ENCODE peak calls at places on chromosomes 6 and 20, in four cellular contexts. U is kidney, I is brain microvascular endothelial cell, F is MM.1S. C is an unnamed sample.

GRCh38 chr20:10745790-10746189 is 72.0 kb upstream of the JAG1 start:
- DNase-seq in U (no peak), I (no peak), F (no peak), C (no peak)

GRCh38 chr6:97841763-97842162 is 558.7 kb upstream of the MMS22L start:
- DNase-seq in U (no peak), I (no peak), F (no peak), C (peak)

GRCh38 chr20:47992021-47992467 is 206.8 kb upstream of the SULF2 start:
- DNase-seq in U (no peak), I (no peak), F (no peak), C (no peak)

GRCh38 chr6:8462169-8462568 is 26.8 kb upstream of the SLC35B3 start:
- DNase-seq in U (no peak), I (no peak), F (no peak), C (no peak)

GRCh38 chr6:35534396-35535170 is 21.9 kb upstream of the TULP1 start:
- DNase-seq in U (peak), I (no peak), F (no peak), C (no peak)

GRCh38 chr20:41510847-41511453 is 107.2 kb downstream of the CHD6 start:
- DNase-seq in U (no peak), I (no peak), F (no peak), C (no peak)

GRCh38 chr6:583639-584038 is 73.3 kb downstream of the HUS1B start:
- DNase-seq in U (no peak), I (no peak), F (no peak), C (no peak)

GRCh38 chr6:166515072-166515810 is 71.2 kb downstream of the RAMACL start:
- DNase-seq in U (no peak), I (peak), F (no peak), C (peak)

GRCh38 chr6:157019115-157019628 is 242.0 kb downstream of the ARID1B start:
- DNase-seq in U (no peak), I (no peak), F (peak), C (no peak)

GRCh38 chr6:106519460-106520394 is 109.6 kb downstream of the RTN4IP1 start:
- DNase-seq in U (peak), I (peak), F (no peak), C (peak)
- H3K4me3 ChIP-seq in U (no peak), I (peak), F (no peak), C (peak)

GRCh38 chr20:2165871-2166270 is 64.2 kb downstream of the STK35 start:
- DNase-seq in U (no peak), I (no peak), F (no peak), C (no peak)
- H3K4me3 ChIP-seq in U (no peak), I (no peak), F (no peak), C (no peak)

DNA sequence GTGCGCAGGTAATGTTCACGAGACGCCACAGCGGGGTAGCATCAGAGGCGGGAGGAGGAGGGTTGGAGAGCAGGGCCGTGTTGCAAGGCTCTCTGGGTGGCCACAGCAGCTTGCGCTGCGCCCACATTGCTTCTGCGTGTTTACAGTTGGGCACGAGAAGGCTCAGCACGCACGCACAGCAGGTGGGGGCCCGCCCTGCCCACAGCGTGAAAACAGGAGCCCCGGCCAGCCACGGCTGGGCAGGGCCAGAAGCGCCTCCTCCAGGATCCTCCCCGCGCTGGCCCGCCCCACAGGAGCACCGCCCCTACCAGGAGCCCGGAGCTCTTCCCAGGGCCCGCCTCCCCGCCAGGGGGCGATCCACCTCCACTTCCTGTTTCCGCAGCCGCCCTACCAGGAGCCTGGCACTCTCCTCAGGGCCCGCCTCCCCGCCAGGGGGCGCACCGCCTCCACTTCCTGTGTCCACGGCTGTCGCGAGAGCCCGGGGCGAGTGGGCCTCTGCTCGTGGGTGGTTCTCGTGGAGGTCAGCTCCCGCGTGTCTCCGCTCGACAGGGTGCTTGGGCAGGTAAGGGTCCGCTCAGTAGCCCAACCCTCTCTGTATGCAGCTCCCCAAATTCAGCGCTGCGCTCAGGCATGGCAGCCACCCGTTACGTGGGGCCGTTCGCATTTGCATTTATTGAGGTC is at the start of gene FAM50B:
- DNase-seq in U (peak), I (peak), F (peak), C (peak)
- H3K4me3 ChIP-seq in U (peak), I (peak), F (peak), C (peak)

DNA sequence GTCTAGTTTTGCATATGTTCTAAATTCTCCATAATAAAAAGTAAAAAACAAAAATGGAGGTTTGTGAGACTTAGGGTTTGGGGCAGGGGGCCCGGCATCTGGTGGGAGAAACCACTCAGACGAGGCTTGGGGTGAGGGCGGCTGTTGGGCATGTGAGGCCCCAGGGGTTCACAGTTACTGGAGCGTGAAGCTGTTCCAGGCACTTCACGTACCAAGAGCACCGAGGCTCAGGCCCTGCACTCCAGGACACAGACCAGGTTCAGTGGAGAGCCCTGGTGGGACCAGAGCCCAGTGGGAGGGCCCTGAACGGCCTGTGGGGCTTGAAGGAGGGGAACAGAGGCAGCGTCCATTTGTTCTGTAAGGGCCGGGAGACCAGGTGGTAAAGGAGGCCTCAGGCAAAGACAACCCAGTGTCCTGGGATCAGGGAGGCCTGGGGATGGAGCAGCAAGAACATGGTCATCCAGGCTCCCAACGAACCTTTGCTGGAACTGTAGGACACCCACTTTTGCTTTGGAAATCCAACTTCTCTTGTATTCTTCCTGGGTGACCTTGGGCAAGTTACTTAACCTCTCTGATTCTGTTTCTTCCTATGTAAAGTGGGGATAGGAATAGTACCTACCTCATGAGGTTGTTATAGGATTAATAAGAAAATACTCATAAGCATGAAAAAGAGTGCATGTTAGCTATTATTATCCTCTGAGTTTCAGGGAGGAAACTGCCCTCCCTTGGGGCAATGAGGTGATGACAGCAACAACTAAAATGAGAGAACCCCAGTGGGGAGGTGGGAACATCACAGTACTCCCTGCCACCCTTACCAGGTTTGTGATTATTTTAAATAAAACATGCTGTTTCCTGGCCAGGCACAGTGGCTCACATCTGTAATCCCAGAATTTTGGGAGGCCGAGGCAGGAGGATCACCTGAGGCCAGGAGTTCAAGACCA is 1.1 kb upstream of the FGD2 start:
- DNase-seq in U (no peak), I (no peak), F (no peak), C (no peak)
- H3K4me3 ChIP-seq in U (no peak), I (no peak), F (no peak), C (no peak)

GRCh38 chr6:12361042-12361765 is 71.0 kb downstream of the EDN1 start:
- DNase-seq in U (no peak), I (no peak), F (no peak), C (no peak)
- H3K4me3 ChIP-seq in U (no peak), I (no peak), F (no peak), C (no peak)

DNA sequence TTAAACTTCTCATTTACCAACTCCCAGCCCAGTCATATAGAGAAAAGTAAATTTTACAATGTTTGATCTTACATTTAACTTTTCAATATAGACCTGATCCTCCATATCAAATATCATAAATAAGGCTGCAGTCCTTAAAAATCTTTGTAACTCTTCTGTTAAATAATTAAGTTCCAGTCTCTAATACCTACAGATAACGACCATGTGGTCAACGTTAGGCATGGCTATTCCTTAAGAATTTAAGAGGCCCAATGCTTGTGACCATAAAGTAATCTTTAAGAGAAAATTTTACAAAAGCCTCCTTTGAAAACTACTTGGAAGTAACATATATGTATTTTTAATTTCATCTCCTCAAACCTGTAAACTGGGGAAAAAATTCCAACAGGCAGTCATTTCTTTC is 1.6 kb downstream of the FBXO5 start:
- DNase-seq in U (no peak), I (no peak), F (no peak), C (no peak)
- H3K4me3 ChIP-seq in U (no peak), I (peak), F (peak), C (peak)

DNA sequence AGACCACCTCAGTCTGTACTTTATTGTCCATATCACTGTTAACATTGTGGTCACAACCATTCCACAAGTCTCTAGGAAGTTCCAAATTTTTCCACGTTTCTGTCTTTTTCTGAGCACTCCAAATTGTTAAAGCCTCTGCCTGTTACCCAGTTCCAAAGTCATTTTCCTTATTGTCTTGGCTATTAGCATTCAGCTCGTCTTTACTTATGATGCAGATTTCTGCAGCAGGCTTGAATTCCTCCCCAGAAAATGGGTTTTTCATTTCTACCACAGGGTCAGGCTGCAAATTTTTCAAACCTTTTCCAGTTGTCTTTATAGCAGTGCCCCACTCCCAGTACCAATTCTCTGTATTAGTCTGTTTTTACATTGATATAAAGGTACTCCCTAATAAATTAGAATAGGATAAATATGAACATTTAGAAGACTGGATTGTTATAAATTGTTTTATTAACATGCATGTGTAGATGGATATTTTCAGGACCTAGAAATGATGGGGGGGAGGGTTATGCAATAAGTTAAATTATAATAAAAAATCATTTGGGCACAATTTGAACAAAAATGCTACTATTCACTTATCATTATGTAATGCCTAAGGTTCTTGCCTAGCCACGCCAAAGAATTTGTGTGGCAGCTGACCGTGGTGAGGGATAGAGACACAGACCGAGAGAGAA is 595.3 kb upstream of the ADGRB3 start:
- DNase-seq in U (no peak), I (no peak), F (no peak), C (no peak)
- H3K4me3 ChIP-seq in U (peak), I (peak), F (no peak), C (no peak)

GRCh38 chr6:29723666-29724588 is 693 bp downstream of the HLA-F start:
- DNase-seq in U (peak), I (no peak), F (peak), C (no peak)

GRCh38 chr6:29726795-29727194 is 3.6 kb downstream of the HLA-F start:
- DNase-seq in U (no peak), I (no peak), F (no peak), C (no peak)

GRCh38 chr6:29725981-29726380 is 2.7 kb downstream of the HLA-F start:
- DNase-seq in U (no peak), I (no peak), F (no peak), C (no peak)

GRCh38 chr6:29722773-29723665 is at the start of gene HLA-F:
- DNase-seq in U (peak), I (peak), F (peak), C (peak)

DNA sequence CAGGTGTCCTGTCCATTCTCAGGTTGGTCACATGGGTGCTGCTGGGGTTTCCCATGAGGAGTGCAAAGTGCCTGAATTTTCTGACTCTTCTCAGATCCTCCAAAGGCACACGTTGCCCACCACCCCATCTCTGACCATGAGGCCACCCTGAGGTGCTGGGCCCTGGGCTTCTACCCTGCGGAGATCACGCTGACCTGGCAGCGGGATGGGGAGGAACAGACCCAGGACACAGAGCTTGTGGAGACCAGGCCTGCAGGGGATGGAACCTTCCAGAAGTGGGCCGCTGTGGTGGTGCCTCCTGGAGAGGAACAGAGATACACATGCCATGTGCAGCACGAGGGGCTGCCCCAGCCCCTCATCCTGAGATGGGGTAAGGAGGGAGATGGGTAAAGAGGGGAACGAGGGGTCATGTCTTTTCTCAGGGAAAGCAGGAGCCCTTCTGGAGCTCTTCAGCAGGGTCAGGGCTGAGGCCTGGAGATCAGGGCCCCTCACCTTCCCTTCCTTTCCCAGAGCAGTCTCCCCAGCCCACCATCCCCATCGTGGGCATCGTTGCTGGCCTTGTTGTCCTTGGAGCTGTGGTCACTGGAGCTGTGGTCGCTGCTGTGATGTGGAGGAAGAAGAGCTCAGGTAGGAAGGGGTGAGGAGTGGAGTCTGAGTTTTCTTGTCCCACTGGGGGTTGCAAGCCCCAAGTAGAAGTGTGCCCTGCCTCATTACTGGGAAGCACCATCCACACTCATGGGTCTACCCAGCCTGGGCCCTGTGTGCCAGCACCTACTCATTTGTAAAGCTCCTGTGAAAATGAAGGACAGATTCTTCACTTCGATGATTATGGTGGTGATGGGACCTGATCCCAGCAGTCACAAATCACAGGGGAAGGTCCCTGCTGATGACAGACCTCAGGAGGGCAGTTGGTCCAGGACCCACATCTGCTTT is 2.0 kb downstream of the HLA-F start:
- DNase-seq in U (no peak), I (no peak), F (no peak), C (no peak)
- H3K4me3 ChIP-seq in U (no peak), I (no peak), F (no peak), C (no peak)

GRCh38 chr20:57287007-57287810 is 20.8 kb upstream of the BMP7 start:
- DNase-seq in U (peak), I (no peak), F (no peak), C (no peak)

GRCh38 chr20:57280221-57280620 is 13.8 kb upstream of the BMP7 start:
- DNase-seq in U (peak), I (no peak), F (no peak), C (no peak)

GRCh38 chr20:57282691-57283361 is 16.4 kb upstream of the BMP7 start:
- DNase-seq in U (peak), I (no peak), F (peak), C (no peak)

GRCh38 chr20:57281900-57282299 is 15.5 kb upstream of the BMP7 start:
- DNase-seq in U (no peak), I (no peak), F (peak), C (no peak)

GRCh38 chr20:57283867-57284266 is 17.4 kb upstream of the BMP7 start:
- DNase-seq in U (no peak), I (no peak), F (no peak), C (no peak)
- H3K4me3 ChIP-seq in U (no peak), I (no peak), F (no peak), C (no peak)

C was measured in skeletal muscle cell.